ENCODE peak calls at places on chromosomes 5 and 9, in five cellular contexts. One of them, this sample, is unnamed.
A peak's percentile ranks its signal among the peaks of the same experiment; 100 is the strongest.

GRCh38 chr5:150124596-150124995 is 31.0 kb downstream of the PDGFRB start:
- DNase-seq in neuronal stem cell: no peak
- DNase-seq in astrocyte: no peak
- DNase-seq in tibial artery: no peak
- DNase-seq in A549: no peak
- DNase-seq in this sample: no peak

GRCh38 chr5:31811210-31811609 is 172.3 kb downstream of the PDZD2 start:
- DNase-seq in neuronal stem cell: no peak
- DNase-seq in astrocyte: peak; percentile 91
- DNase-seq in tibial artery: no peak
- DNase-seq in A549: peak; percentile 69
- DNase-seq in this sample: no peak

GRCh38 chr9:136004219-136004618 is 43.0 kb upstream of the UBAC1 start:
- DNase-seq in neuronal stem cell: no peak
- DNase-seq in astrocyte: no peak
- DNase-seq in tibial artery: no peak
- DNase-seq in A549: no peak
- DNase-seq in this sample: no peak

GRCh38 chr5:178496661-178497060 is 93.5 kb downstream of the COL23A1 start:
- DNase-seq in neuronal stem cell: no peak
- DNase-seq in astrocyte: no peak
- DNase-seq in tibial artery: no peak
- DNase-seq in A549: no peak
- DNase-seq in this sample: no peak

GRCh38 chr5:170860818-170861217 is 1.0 kb upstream of the RANBP17 start:
- DNase-seq in neuronal stem cell: peak; percentile 11
- DNase-seq in astrocyte: no peak
- DNase-seq in tibial artery: no peak
- DNase-seq in A549: no peak
- DNase-seq in this sample: no peak

GRCh38 chr9:35904966-35905781 is 828 bp upstream of the HRCT1 start:
- DNase-seq in neuronal stem cell: no peak
- DNase-seq in astrocyte: peak; percentile 51
- DNase-seq in tibial artery: no peak
- DNase-seq in A549: peak; percentile 25
- DNase-seq in this sample: no peak

GRCh38 chr5:11609570-11610322 is 294.5 kb downstream of the CTNND2 start:
- DNase-seq in neuronal stem cell: no peak
- DNase-seq in astrocyte: no peak
- DNase-seq in tibial artery: no peak
- DNase-seq in A549: no peak
- DNase-seq in this sample: no peak

GRCh38 chr9:79489241-79490000 is 82.3 kb upstream of the TLE4 start:
- DNase-seq in neuronal stem cell: no peak
- DNase-seq in astrocyte: peak; percentile 83
- DNase-seq in tibial artery: peak; percentile 57
- DNase-seq in A549: peak; percentile 81
- DNase-seq in this sample: no peak

GRCh38 chr5:10355071-10355889 is 1.8 kb downstream of the MARCHF6 start:
- DNase-seq in neuronal stem cell: no peak
- DNase-seq in astrocyte: peak; percentile 76
- DNase-seq in tibial artery: no peak
- DNase-seq in A549: no peak
- DNase-seq in this sample: no peak

GRCh38 chr5:114782869-114783268 is 386.8 kb downstream of the TRIM36 start:
- DNase-seq in neuronal stem cell: no peak
- DNase-seq in astrocyte: no peak
- DNase-seq in tibial artery: peak; percentile 55
- DNase-seq in A549: peak; percentile 2
- DNase-seq in this sample: peak; percentile 65

GRCh38 chr9:30299126-30299780 is 2085.2 kb upstream of the ACO1 start:
- DNase-seq in neuronal stem cell: no peak
- DNase-seq in astrocyte: no peak
- DNase-seq in tibial artery: no peak
- DNase-seq in A549: no peak
- DNase-seq in this sample: no peak

GRCh38 chr5:74616236-74617146 is 24.0 kb downstream of the ENC1 start:
- DNase-seq in neuronal stem cell: no peak
- DNase-seq in astrocyte: no peak
- DNase-seq in tibial artery: no peak
- DNase-seq in A549: no peak
- DNase-seq in this sample: no peak

GRCh38 chr9:86369810-86370209 is 15.6 kb upstream of the TUT7 start:
- DNase-seq in neuronal stem cell: no peak
- DNase-seq in astrocyte: peak; percentile 3
- DNase-seq in tibial artery: no peak
- DNase-seq in A549: no peak
- DNase-seq in this sample: no peak

GRCh38 chr5:124729687-124730359 is 16.6 kb downstream of the ZNF608 start:
- DNase-seq in neuronal stem cell: no peak
- DNase-seq in astrocyte: peak; percentile 93
- DNase-seq in tibial artery: no peak
- DNase-seq in A549: no peak
- DNase-seq in this sample: no peak

GRCh38 chr5:10987881-10988504 is 227.0 kb upstream of the DAP start:
- DNase-seq in neuronal stem cell: peak; percentile 59
- DNase-seq in astrocyte: no peak
- DNase-seq in tibial artery: peak; percentile 31
- DNase-seq in A549: peak; percentile 56
- DNase-seq in this sample: peak; percentile 86

GRCh38 chr9:100515578-100516494 is 42.9 kb downstream of the TMEFF1 start:
- DNase-seq in neuronal stem cell: no peak
- DNase-seq in astrocyte: peak; percentile 58
- DNase-seq in tibial artery: no peak
- DNase-seq in A549: peak; percentile 31
- DNase-seq in this sample: no peak

GRCh38 chr9:14313378-14313940 is 482 bp downstream of the NFIB start:
- DNase-seq in neuronal stem cell: no peak
- DNase-seq in astrocyte: no peak
- DNase-seq in tibial artery: peak; percentile 27
- DNase-seq in A549: peak; percentile 63
- DNase-seq in this sample: peak; percentile 71

GRCh38 chr5:74035521-74035937 is 409.5 kb downstream of the ARHGEF28 start:
- DNase-seq in neuronal stem cell: no peak
- DNase-seq in astrocyte: peak; percentile 70
- DNase-seq in tibial artery: peak; percentile 28
- DNase-seq in A549: peak; percentile 61
- DNase-seq in this sample: no peak

GRCh38 chr5:15797116-15797515 is 297.1 kb downstream of the FBXL7 start:
- DNase-seq in neuronal stem cell: no peak
- DNase-seq in astrocyte: no peak
- DNase-seq in tibial artery: no peak
- DNase-seq in A549: no peak
- DNase-seq in this sample: no peak

GRCh38 chr9:75482566-75482965 is 394.3 kb downstream of the OSTF1 start:
- DNase-seq in neuronal stem cell: no peak
- DNase-seq in astrocyte: no peak
- DNase-seq in tibial artery: no peak
- DNase-seq in A549: no peak
- DNase-seq in this sample: no peak

GRCh38 chr5:180112101-180112861 is 40.7 kb upstream of the RNF130 start:
- DNase-seq in neuronal stem cell: no peak
- DNase-seq in astrocyte: no peak
- DNase-seq in tibial artery: no peak
- DNase-seq in A549: no peak
- DNase-seq in this sample: peak; percentile 49

GRCh38 chr5:159163027-159163699 is 46.2 kb downstream of the RNF145 start:
- DNase-seq in neuronal stem cell: no peak
- DNase-seq in astrocyte: peak; percentile 94
- DNase-seq in tibial artery: no peak
- DNase-seq in A549: peak; percentile 45
- DNase-seq in this sample: no peak

GRCh38 chr9:85178486-85178885 is 509.0 kb downstream of the NTRK2 start:
- DNase-seq in neuronal stem cell: no peak
- DNase-seq in astrocyte: no peak
- DNase-seq in tibial artery: no peak
- DNase-seq in A549: no peak
- DNase-seq in this sample: no peak

GRCh38 chr9:115808695-115809094 is 344.9 kb upstream of the PAPPA start:
- DNase-seq in neuronal stem cell: no peak
- DNase-seq in astrocyte: peak; percentile 63
- DNase-seq in tibial artery: no peak
- DNase-seq in A549: no peak
- DNase-seq in this sample: no peak

GRCh38 chr5:107808671-107809137 is 138.0 kb upstream of the EFNA5 start:
- DNase-seq in neuronal stem cell: peak; percentile 80
- DNase-seq in astrocyte: no peak
- DNase-seq in tibial artery: no peak
- DNase-seq in A549: no peak
- DNase-seq in this sample: no peak

GRCh38 chr9:78863531-78863930 is 566.6 kb downstream of the PSAT1 start:
- DNase-seq in neuronal stem cell: no peak
- DNase-seq in astrocyte: peak; percentile 30
- DNase-seq in tibial artery: no peak
- DNase-seq in A549: no peak
- DNase-seq in this sample: no peak

GRCh38 chr9:76162751-76163500 is 231.3 kb downstream of the RFK start:
- DNase-seq in neuronal stem cell: no peak
- DNase-seq in astrocyte: peak; percentile 84
- DNase-seq in tibial artery: no peak
- DNase-seq in A549: no peak
- DNase-seq in this sample: no peak

GRCh38 chr5:119742311-119742710 is 113.0 kb downstream of the FAM170A start:
- DNase-seq in neuronal stem cell: no peak
- DNase-seq in astrocyte: no peak
- DNase-seq in tibial artery: no peak
- DNase-seq in A549: no peak
- DNase-seq in this sample: no peak

GRCh38 chr5:126385509-126385908 is 37.7 kb upstream of the GRAMD2B start:
- DNase-seq in neuronal stem cell: no peak
- DNase-seq in astrocyte: no peak
- DNase-seq in tibial artery: no peak
- DNase-seq in A549: no peak
- DNase-seq in this sample: no peak

GRCh38 chr5:156383510-156383909 is 56.5 kb downstream of the SGCD start:
- DNase-seq in neuronal stem cell: no peak
- DNase-seq in astrocyte: peak; percentile 48
- DNase-seq in tibial artery: no peak
- DNase-seq in A549: no peak
- DNase-seq in this sample: no peak

DNA sequence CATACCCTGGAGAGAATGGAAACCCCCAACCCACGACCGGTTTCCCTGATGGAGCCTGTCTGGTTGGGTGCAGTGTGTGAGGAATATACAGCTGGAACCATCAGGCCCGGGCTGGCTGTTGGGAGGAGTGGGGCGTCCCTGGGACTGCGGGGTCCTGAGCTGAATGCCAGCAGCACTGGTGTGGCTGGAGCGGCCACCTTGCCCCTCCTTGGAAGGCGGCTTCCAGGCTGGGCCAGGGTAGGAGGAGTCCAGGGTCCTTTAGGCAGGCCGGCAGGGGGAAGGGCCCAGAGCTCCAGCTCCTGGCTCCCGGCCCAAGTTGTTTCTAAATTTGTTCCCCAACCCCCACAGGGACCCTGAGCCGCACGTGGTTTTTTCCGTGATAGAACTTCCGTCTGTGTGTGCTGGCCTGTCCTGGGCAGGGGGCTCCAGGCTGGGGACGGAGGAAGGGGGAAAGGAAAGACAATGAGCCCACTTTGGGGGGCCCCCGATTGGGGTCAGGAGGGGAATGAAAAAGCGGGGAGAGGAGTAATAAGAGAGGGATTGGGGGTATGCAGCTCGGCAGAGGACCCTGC is 683 bp upstream of the TOR4A start:
- DNase-seq in neuronal stem cell: no peak
- DNase-seq in astrocyte: peak; percentile 12
- DNase-seq in tibial artery: peak; percentile 68
- DNase-seq in A549: peak; percentile 79
- DNase-seq in this sample: peak; percentile 91
- H3K4me1 ChIP-seq in neuronal stem cell: peaks cover 23% of the 10 kb centered on the region
- H3K4me1 ChIP-seq in astrocyte: peaks cover 32% of the 10 kb centered on the region
- H3K4me1 ChIP-seq in tibial artery: peaks cover 39% of the 10 kb centered on the region
- H3K4me1 ChIP-seq in A549: peaks cover 33% of the 10 kb centered on the region
- H3K4me1 ChIP-seq in this sample: peaks cover 34% of the 10 kb centered on the region

GRCh38 chr5:151619812-151620462 is 28.8 kb upstream of the FAT2 start:
- DNase-seq in neuronal stem cell: peak; percentile 48
- DNase-seq in astrocyte: no peak
- DNase-seq in tibial artery: no peak
- DNase-seq in A549: no peak
- DNase-seq in this sample: no peak
- H3K4me1 ChIP-seq in neuronal stem cell: peaks cover 35% of the 10 kb centered on the region
- H3K4me1 ChIP-seq in astrocyte: peaks cover 8% of the 10 kb centered on the region
- H3K4me1 ChIP-seq in tibial artery: no peaks in the 10 kb centered on the region
- H3K4me1 ChIP-seq in A549: peaks cover 14% of the 10 kb centered on the region
- H3K4me1 ChIP-seq in this sample: no peaks in the 10 kb centered on the region

DNA sequence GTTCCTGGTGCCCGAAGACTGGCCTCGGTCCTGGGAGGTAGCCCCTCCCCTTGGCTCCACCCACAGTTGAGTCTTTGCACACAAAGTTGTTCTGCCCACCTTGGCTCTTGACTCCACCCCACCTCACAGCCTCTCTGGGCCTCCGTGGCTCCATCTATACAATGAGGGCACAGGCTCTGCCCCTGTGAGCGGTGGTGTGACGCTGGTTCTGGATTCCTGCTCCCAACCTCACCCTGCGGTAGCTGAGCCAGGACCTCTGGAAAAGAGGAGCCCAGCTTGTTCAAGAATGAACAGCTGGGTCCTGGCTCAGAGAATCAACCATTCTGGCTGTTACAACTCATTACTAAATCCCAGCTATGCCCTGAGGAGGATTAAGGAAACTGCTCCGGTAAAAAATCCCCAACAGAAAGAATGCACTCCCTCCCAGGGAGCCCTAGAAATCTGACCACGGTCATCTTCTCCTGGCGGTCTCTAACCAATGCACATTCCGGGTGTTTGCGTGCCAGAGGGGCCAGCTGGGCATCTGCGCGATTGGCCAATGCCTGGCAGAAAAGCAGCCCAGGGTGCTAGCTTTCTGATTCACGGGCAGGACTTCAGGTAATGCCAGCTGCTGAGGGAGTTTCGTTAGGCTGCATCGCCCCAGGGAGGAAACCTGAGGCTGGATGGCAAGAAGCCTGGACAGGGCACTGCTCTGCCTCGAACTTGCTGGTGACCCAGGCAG is 9.9 kb upstream of the GRHPR start:
- DNase-seq in neuronal stem cell: no peak
- DNase-seq in astrocyte: peak; percentile 35
- DNase-seq in tibial artery: no peak
- DNase-seq in A549: no peak
- DNase-seq in this sample: no peak
- H3K4me1 ChIP-seq in neuronal stem cell: peaks cover 42% of the 10 kb centered on the region
- H3K4me1 ChIP-seq in astrocyte: peaks cover 8% of the 10 kb centered on the region
- H3K4me1 ChIP-seq in tibial artery: peaks cover 7% of the 10 kb centered on the region
- H3K4me1 ChIP-seq in A549: peaks cover 18% of the 10 kb centered on the region
- H3K4me1 ChIP-seq in this sample: no peaks in the 10 kb centered on the region

GRCh38 chr9:71763752-71764332 is 4.5 kb downstream of the CEMIP2 start:
- DNase-seq in neuronal stem cell: no peak
- DNase-seq in astrocyte: peak; percentile 36
- DNase-seq in tibial artery: no peak
- DNase-seq in A549: no peak
- DNase-seq in this sample: no peak

GRCh38 chr9:71764438-71764837 is 3.9 kb downstream of the CEMIP2 start:
- DNase-seq in neuronal stem cell: no peak
- DNase-seq in astrocyte: no peak
- DNase-seq in tibial artery: no peak
- DNase-seq in A549: no peak
- DNase-seq in this sample: no peak

GRCh38 chr9:71760901-71761300 is 7.4 kb downstream of the CEMIP2 start:
- DNase-seq in neuronal stem cell: no peak
- DNase-seq in astrocyte: peak; percentile 33
- DNase-seq in tibial artery: no peak
- DNase-seq in A549: peak; percentile 49
- DNase-seq in this sample: no peak

GRCh38 chr9:71761938-71762353 is 6.4 kb downstream of the CEMIP2 start:
- DNase-seq in neuronal stem cell: no peak
- DNase-seq in astrocyte: no peak
- DNase-seq in tibial artery: no peak
- DNase-seq in A549: no peak
- DNase-seq in this sample: no peak

GRCh38 chr9:71762900-71763653 is 5.2 kb downstream of the CEMIP2 start:
- DNase-seq in neuronal stem cell: no peak
- DNase-seq in astrocyte: peak; percentile 90
- DNase-seq in tibial artery: no peak
- DNase-seq in A549: peak; percentile 59
- DNase-seq in this sample: no peak
- H3K4me1 ChIP-seq in neuronal stem cell: peaks cover 25% of the 10 kb centered on the region
- H3K4me1 ChIP-seq in astrocyte: peaks cover 59% of the 10 kb centered on the region
- H3K4me1 ChIP-seq in tibial artery: peaks cover 29% of the 10 kb centered on the region
- H3K4me1 ChIP-seq in A549: peaks cover 75% of the 10 kb centered on the region
- H3K4me1 ChIP-seq in this sample: peaks cover 57% of the 10 kb centered on the region